ENCODE peak calls at places on chromosomes 5 and 9, in nine cellular contexts. V is naive thymus-derived CD4-positive, alpha-beta T cell; I is stimulated activated CD4-positive, alpha-beta T cell treated with anti-CD3 and anti-CD28 coated beads, Interleukin-4, amount 100 ng/mL, for 24 hours; E is activated CD8-positive, alpha-beta memory T cell treated with anti-CD3 and anti-CD28 coated beads for 1 hour; D is AG09309; Y is GM04503; S is adrenal gland; A is neuronal stem cell; Z is NCI-H748 treated with DMSO at 0.1 percent for 48 hours. O is an unnamed sample.

GRCh38 chr5:127092690-127093089 is 19.4 kb upstream of the C5orf63 start:
- DNase-seq in V (no peak), I (no peak), E (no peak), D (peak; percentile 34), Y (no peak), S (no peak), A (no peak), Z (no peak), O (peak; percentile 81)

GRCh38 chr9:129901922-129902321 is 66.7 kb downstream of the USP20 start:
- DNase-seq in V (no peak), I (no peak), E (no peak), D (no peak), Y (no peak), S (no peak), A (no peak), Z (no peak), O (no peak)

GRCh38 chr5:56670916-56671315 is 144.4 kb upstream of the MAP3K1 start:
- DNase-seq in V (no peak), I (no peak), E (no peak), D (no peak), Y (no peak), S (no peak), A (no peak), Z (no peak), O (peak; percentile 42)

GRCh38 chr9:80059191-80059590 is 487.4 kb downstream of the TLE4 start:
- DNase-seq in V (no peak), I (no peak), E (no peak), D (no peak), Y (no peak), S (no peak), A (no peak), Z (no peak), O (no peak)

GRCh38 chr9:130331573-130331972 is 66.0 kb downstream of the HMCN2 start:
- DNase-seq in V (no peak), I (no peak), E (no peak), D (peak; percentile 3), Y (peak; percentile 75), S (no peak), A (no peak), Z (no peak), O (peak; percentile 81)

GRCh38 chr9:79034583-79034982 is 537.2 kb upstream of the TLE4 start:
- DNase-seq in V (no peak), I (no peak), E (no peak), D (no peak), Y (no peak), S (no peak), A (no peak), Z (no peak), O (no peak)

GRCh38 chr9:34603610-34604231 is 8.2 kb downstream of the RPP25L start:
- DNase-seq in V (peak; percentile 71), I (peak; percentile 88), E (peak; percentile 71), D (no peak), Y (peak; percentile 18), S (peak; percentile 77), A (peak; percentile 86), Z (peak; percentile 57), O (peak; percentile 79)

GRCh38 chr9:136372561-136373299 is 739 bp downstream of the CARD9 start:
- DNase-seq in V (no peak), I (no peak), E (no peak), D (no peak), Y (peak; percentile 44), S (peak; percentile 55), A (no peak), Z (no peak), O (peak; percentile 83)

GRCh38 chr5:76715734-76716455 is at the start of gene F2R:
- DNase-seq in V (peak; percentile 20), I (peak; percentile 37), E (peak; percentile 50), D (no peak), Y (no peak), S (peak; percentile 55), A (peak; percentile 74), Z (peak; percentile 54), O (peak; percentile 87)

GRCh38 chr5:38866362-38867070 is 20.7 kb downstream of the OSMR start:
- DNase-seq in V (no peak), I (no peak), E (no peak), D (no peak), Y (no peak), S (no peak), A (no peak), Z (no peak), O (peak; percentile 48)

O was measured in mesenchymal stem cell.